ENCODE peak calls at places on chromosomes 6 and 20, in seven cellular contexts. One of them, this sample, is unnamed.

GRCh38 chr6:33957391-33958207 is 153.8 kb upstream of the MLN start:
- DNase-seq in NCI-H82: no peak
- DNase-seq in colonic mucosa: no peak
- DNase-seq in fibroblast of pulmonary artery: no peak
- DNase-seq in fibroblast of mammary gland: no peak
- DNase-seq in stomach: no peak
- DNase-seq in RPMI7951: no peak
- DNase-seq in this sample: no peak

GRCh38 chr6:83417880-83418663 is 12.8 kb downstream of the ME1 start:
- DNase-seq in colonic mucosa: no peak
- DNase-seq in fibroblast of pulmonary artery: peak
- DNase-seq in NCI-H82: peak
- DNase-seq in fibroblast of mammary gland: peak
- DNase-seq in stomach: no peak
- DNase-seq in RPMI7951: peak
- DNase-seq in this sample: peak

GRCh38 chr6:31717499-31718222 is 2.5 kb downstream of the LY6G6D start:
- DNase-seq in stomach: no peak
- DNase-seq in fibroblast of pulmonary artery: no peak
- DNase-seq in NCI-H82: peak
- DNase-seq in fibroblast of mammary gland: no peak
- DNase-seq in colonic mucosa: no peak
- DNase-seq in RPMI7951: no peak
- DNase-seq in this sample: no peak

GRCh38 chr6:42197574-42198362 is 3.0 kb upstream of the GUCA1B start:
- DNase-seq in fibroblast of mammary gland: peak
- DNase-seq in NCI-H82: peak
- DNase-seq in RPMI7951: peak
- DNase-seq in stomach: peak
- DNase-seq in colonic mucosa: no peak
- DNase-seq in fibroblast of pulmonary artery: peak
- DNase-seq in this sample: peak

GRCh38 chr20:25076731-25077609 is 5.0 kb downstream of the VSX1 start:
- DNase-seq in colonic mucosa: no peak
- DNase-seq in RPMI7951: peak
- DNase-seq in fibroblast of pulmonary artery: peak
- DNase-seq in stomach: peak
- DNase-seq in NCI-H82: peak
- DNase-seq in fibroblast of mammary gland: peak
- DNase-seq in this sample: peak

GRCh38 chr6:132443206-132443605 is 41.9 kb upstream of the MOXD1 start:
- DNase-seq in stomach: no peak
- DNase-seq in RPMI7951: peak
- DNase-seq in colonic mucosa: no peak
- DNase-seq in NCI-H82: no peak
- DNase-seq in fibroblast of pulmonary artery: peak
- DNase-seq in fibroblast of mammary gland: peak
- DNase-seq in this sample: no peak

GRCh38 chr6:157099912-157100593 is 223.3 kb downstream of the TMEM242 start:
- DNase-seq in colonic mucosa: no peak
- DNase-seq in NCI-H82: no peak
- DNase-seq in fibroblast of mammary gland: no peak
- DNase-seq in stomach: no peak
- DNase-seq in fibroblast of pulmonary artery: peak
- DNase-seq in RPMI7951: no peak
- DNase-seq in this sample: no peak

GRCh38 chr6:125747589-125748533 is 1.6 kb upstream of the HEY2 start:
- DNase-seq in fibroblast of pulmonary artery: no peak
- DNase-seq in RPMI7951: peak
- DNase-seq in fibroblast of mammary gland: no peak
- DNase-seq in stomach: peak
- DNase-seq in colonic mucosa: peak
- DNase-seq in NCI-H82: peak
- DNase-seq in this sample: peak

GRCh38 chr20:44271915-44272663 is 25.0 kb downstream of the GDAP1L1 start:
- DNase-seq in stomach: no peak
- DNase-seq in RPMI7951: no peak
- DNase-seq in colonic mucosa: no peak
- DNase-seq in NCI-H82: peak
- DNase-seq in fibroblast of pulmonary artery: no peak
- DNase-seq in fibroblast of mammary gland: no peak
- DNase-seq in this sample: peak

GRCh38 chr20:53847118-53847842 is 223.1 kb downstream of the BCAS1 start:
- DNase-seq in fibroblast of pulmonary artery: no peak
- DNase-seq in NCI-H82: no peak
- DNase-seq in RPMI7951: peak
- DNase-seq in colonic mucosa: no peak
- DNase-seq in stomach: no peak
- DNase-seq in fibroblast of mammary gland: no peak
- DNase-seq in this sample: no peak

GRCh38 chr6:154509421-154510143 is 903 bp downstream of the CNKSR3 start:
- DNase-seq in fibroblast of pulmonary artery: peak
- DNase-seq in stomach: peak
- DNase-seq in fibroblast of mammary gland: peak
- DNase-seq in RPMI7951: peak
- DNase-seq in colonic mucosa: peak
- DNase-seq in NCI-H82: peak
- DNase-seq in this sample: peak

GRCh38 chr6:149450679-149451360 is 34.0 kb downstream of the ZC3H12D start:
- DNase-seq in fibroblast of pulmonary artery: no peak
- DNase-seq in colonic mucosa: peak
- DNase-seq in NCI-H82: no peak
- DNase-seq in RPMI7951: no peak
- DNase-seq in stomach: peak
- DNase-seq in fibroblast of mammary gland: no peak
- DNase-seq in this sample: peak

GRCh38 chr6:111533087-111533784 is 50.2 kb upstream of the REV3L start:
- DNase-seq in colonic mucosa: no peak
- DNase-seq in stomach: no peak
- DNase-seq in RPMI7951: no peak
- DNase-seq in fibroblast of pulmonary artery: no peak
- DNase-seq in fibroblast of mammary gland: no peak
- DNase-seq in NCI-H82: no peak
- DNase-seq in this sample: no peak

GRCh38 chr6:40307712-40308111 is 279.5 kb downstream of the LRFN2 start:
- DNase-seq in fibroblast of mammary gland: no peak
- DNase-seq in RPMI7951: no peak
- DNase-seq in colonic mucosa: no peak
- DNase-seq in NCI-H82: no peak
- DNase-seq in fibroblast of pulmonary artery: no peak
- DNase-seq in stomach: no peak
- DNase-seq in this sample: no peak

GRCh38 chr6:135449246-135449645 is 48.3 kb downstream of the AHI1 start:
- DNase-seq in fibroblast of pulmonary artery: no peak
- DNase-seq in stomach: no peak
- DNase-seq in fibroblast of mammary gland: no peak
- DNase-seq in colonic mucosa: no peak
- DNase-seq in RPMI7951: no peak
- DNase-seq in NCI-H82: no peak
- DNase-seq in this sample: no peak

GRCh38 chr6:142916881-142917280 is 28.1 kb downstream of the HIVEP2 start:
- DNase-seq in fibroblast of mammary gland: no peak
- DNase-seq in colonic mucosa: no peak
- DNase-seq in fibroblast of pulmonary artery: no peak
- DNase-seq in RPMI7951: no peak
- DNase-seq in stomach: no peak
- DNase-seq in NCI-H82: no peak
- DNase-seq in this sample: no peak

GRCh38 chr6:89840538-89840937 is 10.9 kb downstream of the CASP8AP2 start:
- DNase-seq in colonic mucosa: no peak
- DNase-seq in NCI-H82: peak
- DNase-seq in RPMI7951: no peak
- DNase-seq in fibroblast of pulmonary artery: peak
- DNase-seq in stomach: no peak
- DNase-seq in fibroblast of mammary gland: no peak
- DNase-seq in this sample: no peak